ENCODE peak calls at places on chromosome 12, in nine cellular contexts. M, T, E, N, Y, K, G, J and A are unnamed samples.

GRCh38 chr12:6644257-6644596 is 3.0 kb downstream of the ACRBP start:
- DNase-seq in K (no peak), E (no peak), Y (peak), N (no peak), G (no peak), M (no peak), J (no peak), T (no peak), A (no peak)

GRCh38 chr12:115801826-115802225 is 475.7 kb downstream of the MED13L start:
- DNase-seq in J (no peak), K (no peak), Y (no peak), T (no peak), N (no peak), M (no peak), E (no peak), G (no peak), A (no peak)

GRCh38 chr12:52517888-52518287 is 2.3 kb downstream of the KRT5 start:
- DNase-seq in T (no peak), Y (no peak), G (peak), J (no peak), K (no peak), E (no peak), N (no peak), M (no peak), A (no peak)

GRCh38 chr12:52191841-52192791 is at the start of gene KRT80:
- DNase-seq in K (peak), J (peak), N (peak), T (peak), Y (no peak), G (peak), M (peak), E (peak), A (peak)

GRCh38 chr12:123397400-123397799 is 13.5 kb downstream of the KMT5A start:
- DNase-seq in T (no peak), E (no peak), K (no peak), N (no peak), M (no peak), G (no peak), Y (no peak), J (no peak), A (peak)

GRCh38 chr12:26117321-26117720 is 7.5 kb downstream of the BHLHE41 start:
- DNase-seq in T (no peak), E (no peak), N (no peak), M (no peak), J (no peak), K (no peak), Y (no peak), G (no peak), A (no peak)

GRCh38 chr12:124259168-124260066 is 35.5 kb upstream of the RFLNA start:
- DNase-seq in J (peak), T (peak), G (no peak), E (peak), M (no peak), Y (no peak), K (peak), N (no peak), A (peak)

GRCh38 chr12:5442251-5443006 is 10.5 kb downstream of the NTF3 start:
- DNase-seq in N (no peak), Y (peak), E (peak), M (peak), T (peak), J (peak), G (no peak), K (peak), A (peak)

GRCh38 chr12:100229036-100229635 is 28.5 kb downstream of the ACTR6 start:
- DNase-seq in Y (peak), G (no peak), K (peak), M (no peak), T (peak), N (no peak), E (peak), J (no peak), A (peak)

GRCh38 chr12:95700316-95700785 is 90.2 kb downstream of the NTN4 start:
- DNase-seq in J (peak), K (peak), G (no peak), Y (no peak), E (peak), T (peak), M (peak), N (no peak), A (peak)

GRCh38 chr12:63841611-63842010 is 2.9 kb upstream of the SRGAP1 start:
- DNase-seq in Y (no peak), M (no peak), N (no peak), G (no peak), E (peak), K (no peak), J (no peak), T (no peak), A (peak)

GRCh38 chr12:106137456-106138278 is 1.1 kb downstream of the NUAK1 start:
- DNase-seq in K (peak), T (no peak), J (no peak), Y (no peak), M (no peak), N (no peak), E (no peak), G (no peak), A (peak)

GRCh38 chr12:65808580-65808979 is 15.7 kb upstream of the HMGA2 start:
- DNase-seq in K (no peak), M (no peak), Y (no peak), N (no peak), J (no peak), E (no peak), G (no peak), T (no peak), A (no peak)

GRCh38 chr12:124273630-124274029 is 21.3 kb upstream of the RFLNA start:
- DNase-seq in T (peak), G (no peak), E (peak), Y (peak), K (peak), J (peak), N (no peak), M (no peak), A (peak)

GRCh38 chr12:52050116-52050770 is 999 bp upstream of the NR4A1 start:
- DNase-seq in K (peak), Y (peak), E (peak), J (no peak), N (peak), G (peak), T (peak), M (no peak), A (no peak)

GRCh38 chr12:644818-645552 is 18.3 kb downstream of the NINJ2 start:
- DNase-seq in K (peak), N (no peak), E (peak), Y (no peak), G (no peak), J (no peak), M (no peak), T (peak), A (peak)

GRCh38 chr12:128970941-128971340 is 117.7 kb downstream of the GLT1D1 start:
- DNase-seq in M (no peak), K (no peak), Y (no peak), J (no peak), E (no peak), N (no peak), G (no peak), T (no peak), A (no peak)

GRCh38 chr12:38886931-38887330 is 18.5 kb downstream of the CPNE8 start:
- DNase-seq in E (no peak), N (no peak), G (no peak), J (no peak), M (no peak), K (no peak), T (no peak), Y (no peak), A (no peak)

GRCh38 chr12:84811291-84811690 is 101.3 kb downstream of the SLC6A15 start:
- DNase-seq in M (no peak), J (peak), G (no peak), T (no peak), Y (no peak), E (no peak), K (no peak), N (no peak), A (no peak)

GRCh38 chr12:121839993-121840761 is 18.5 kb downstream of the HPD start:
- DNase-seq in E (no peak), Y (no peak), G (no peak), T (no peak), N (no peak), K (no peak), M (no peak), J (no peak), A (no peak)

GRCh38 chr12:124833693-124834122 is 30.0 kb downstream of the SCARB1 start:
- DNase-seq in M (no peak), G (no peak), J (peak), K (peak), T (no peak), E (no peak), Y (no peak), N (no peak), A (peak)

GRCh38 chr12:71397433-71397954 is 42.1 kb upstream of the LGR5 start:
- DNase-seq in E (no peak), M (peak), N (no peak), K (no peak), T (no peak), Y (no peak), G (no peak), J (no peak), A (peak)

GRCh38 chr12:21416611-21417121 is 20.8 kb upstream of the PYROXD1 start:
- DNase-seq in E (peak), N (no peak), J (no peak), G (no peak), K (no peak), Y (no peak), T (peak), M (no peak), A (peak)

GRCh38 chr12:58566599-58566998 is 353.7 kb downstream of the LRIG3 start:
- DNase-seq in N (no peak), Y (no peak), J (peak), E (peak), G (no peak), K (no peak), T (no peak), M (peak), A (peak)

GRCh38 chr12:72074956-72075355 is 136.3 kb downstream of the TPH2 start:
- DNase-seq in G (no peak), T (peak), N (no peak), E (no peak), M (no peak), K (no peak), Y (no peak), J (no peak), A (no peak)

GRCh38 chr12:76623929-76624328 is 64.4 kb upstream of the OSBPL8 start:
- DNase-seq in G (peak), K (peak), N (no peak), E (peak), M (peak), T (no peak), J (no peak), Y (no peak), A (no peak)

GRCh38 chr12:89333564-89334252 is 18.6 kb downstream of the DUSP6 start:
- DNase-seq in Y (no peak), N (no peak), J (no peak), K (no peak), E (no peak), T (no peak), G (peak), M (no peak), A (no peak)

GRCh38 chr12:48183091-48183875 is at the start of gene CCDC184:
- DNase-seq in G (peak), Y (peak), T (peak), M (no peak), E (peak), N (peak), K (peak), J (peak), A (peak)

GRCh38 chr12:233615-233968 is 19.6 kb upstream of the SLC6A12 start:
- DNase-seq in N (no peak), T (no peak), G (no peak), J (no peak), E (no peak), K (no peak), M (no peak), Y (no peak), A (no peak)

GRCh38 chr12:125140918-125141573 is 75.8 kb downstream of the AACS start:
- DNase-seq in G (no peak), N (no peak), Y (no peak), K (peak), J (peak), E (peak), M (peak), T (peak), A (peak)

GRCh38 chr12:31958601-31959000 is 614 bp upstream of the RESF1 start:
- DNase-seq in G (no peak), Y (no peak), N (no peak), E (no peak), K (no peak), T (no peak), J (no peak), M (no peak), A (no peak)

GRCh38 chr12:125773033-125773432 is 707.8 kb downstream of the AACS start:
- DNase-seq in K (no peak), J (no peak), Y (peak), T (no peak), N (no peak), M (no peak), G (no peak), E (no peak), A (no peak)

GRCh38 chr12:25242981-25243764 is 7.6 kb downstream of the KRAS start:
- DNase-seq in K (peak), M (no peak), T (peak), N (no peak), J (no peak), G (peak), E (peak), Y (no peak), A (no peak)

GRCh38 chr12:76764856-76765255 is 941 bp downstream of the ZDHHC17 start:
- DNase-seq in M (no peak), E (peak), G (no peak), N (no peak), T (peak), J (peak), Y (peak), K (peak), A (peak)

GRCh38 chr12:118375348-118375747 is 1.0 kb upstream of the SUDS3 start:
- DNase-seq in E (no peak), K (no peak), G (no peak), J (no peak), N (no peak), Y (no peak), T (no peak), M (no peak), A (no peak)

GRCh38 chr12:102437511-102437910 is 42.9 kb downstream of the IGF1 start:
- DNase-seq in N (no peak), K (no peak), Y (no peak), G (no peak), M (no peak), E (no peak), J (no peak), T (no peak), A (no peak)

GRCh38 chr12:6319446-6319845 is 9.0 kb downstream of the PLEKHG6 start:
- DNase-seq in N (no peak), G (no peak), T (no peak), E (no peak), J (no peak), M (no peak), K (no peak), Y (no peak), A (no peak)

GRCh38 chr12:127113945-127114344 is 1153.0 kb upstream of the TMEM132C start:
- DNase-seq in Y (no peak), J (no peak), T (no peak), K (no peak), M (no peak), N (no peak), G (no peak), E (no peak), A (no peak)

GRCh38 chr12:127107744-127108143 is 1159.2 kb upstream of the TMEM132C start:
- DNase-seq in Y (no peak), K (no peak), T (no peak), M (no peak), E (no peak), N (no peak), J (no peak), G (no peak), A (no peak)

GRCh38 chr12:127106723-127107122 is 1160.2 kb upstream of the TMEM132C start:
- DNase-seq in N (no peak), M (no peak), E (no peak), K (no peak), G (no peak), T (no peak), Y (no peak), J (no peak), A (no peak)

GRCh38 chr12:127108360-127109215 is 1158.4 kb upstream of the TMEM132C start:
- DNase-seq in G (peak), K (peak), J (peak), M (peak), E (peak), N (peak), T (peak), Y (peak), A (peak)
- TF ChIP-seq CTCF in G (peak), K (peak), J (peak), M (peak), E (peak), N (peak), T (peak), Y (peak), A (peak)

DNA sequence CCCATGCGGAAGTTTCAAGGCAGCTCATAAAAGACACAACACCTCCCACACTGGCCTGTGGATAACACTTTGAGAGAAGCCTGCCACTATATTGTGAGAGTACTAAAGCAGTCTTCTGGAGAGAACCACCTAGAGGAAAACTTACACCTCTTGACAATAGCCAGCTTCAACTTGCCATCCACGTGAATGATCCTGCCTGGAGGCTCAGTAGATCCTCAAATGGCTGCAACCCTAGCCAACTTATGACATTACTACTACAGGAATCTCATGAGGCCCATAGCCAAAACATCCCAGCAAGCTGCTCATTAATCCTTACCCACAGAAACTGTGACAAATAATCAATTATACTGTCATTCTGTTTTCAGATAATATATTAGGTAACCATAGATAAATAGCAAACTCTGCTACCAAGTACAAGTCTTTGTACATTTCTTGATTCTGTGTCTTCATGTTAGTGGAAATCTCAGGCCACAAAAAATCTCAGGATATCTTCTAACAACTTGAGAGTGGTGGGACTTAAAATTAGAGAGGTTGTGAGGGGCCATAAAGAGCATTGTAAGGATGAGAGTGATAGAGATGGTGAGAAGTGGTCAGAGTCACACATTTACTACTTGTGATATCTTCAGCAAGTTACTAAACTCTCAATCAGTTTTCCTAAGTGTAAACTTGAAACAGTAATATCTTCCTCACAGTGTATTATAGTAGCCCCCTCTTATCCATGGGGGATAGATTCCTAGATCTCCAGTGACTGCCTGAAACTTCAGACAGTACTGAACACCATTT is 368.0 kb downstream of the C12orf50 start:
- DNase-seq in M (no peak), J (no peak), E (peak), N (no peak), Y (no peak), G (no peak), K (no peak), T (no peak), A (no peak)
- H3K4me3 ChIP-seq in M (no peak), J (no peak), E (no peak), N (no peak), Y (no peak), G (no peak), K (no peak), T (no peak), A (no peak)

GRCh38 chr12:27635349-27635972 is 60.8 kb upstream of the REP15 start:
- DNase-seq in G (no peak), N (no peak), E (peak), J (no peak), K (peak), Y (peak), M (peak), T (peak), A (peak)
- TF ChIP-seq CTCF in G (peak), N (peak), E (peak), J (peak), K (peak), Y (peak), M (peak), T (peak), A (peak)

GRCh38 chr12:53971129-53971528 is 1.8 kb upstream of the HOXC11 start:
- DNase-seq in M (no peak), J (no peak), E (no peak), G (no peak), K (no peak), T (no peak), Y (no peak), N (no peak), A (no peak)

GRCh38 chr12:53971686-53972085 is 1.2 kb upstream of the HOXC11 start:
- DNase-seq in G (no peak), J (no peak), T (no peak), M (no peak), N (no peak), Y (no peak), K (no peak), E (no peak), A (no peak)

GRCh38 chr12:53973093-53974042 is at the start of gene HOXC11:
- DNase-seq in M (no peak), K (no peak), E (no peak), T (no peak), G (no peak), N (no peak), Y (no peak), J (no peak), A (no peak)

GRCh38 chr12:53972152-53972702 is 699 bp upstream of the HOXC11 start:
- DNase-seq in Y (no peak), N (no peak), E (no peak), K (no peak), G (no peak), T (no peak), M (no peak), J (no peak), A (no peak)

DNA sequence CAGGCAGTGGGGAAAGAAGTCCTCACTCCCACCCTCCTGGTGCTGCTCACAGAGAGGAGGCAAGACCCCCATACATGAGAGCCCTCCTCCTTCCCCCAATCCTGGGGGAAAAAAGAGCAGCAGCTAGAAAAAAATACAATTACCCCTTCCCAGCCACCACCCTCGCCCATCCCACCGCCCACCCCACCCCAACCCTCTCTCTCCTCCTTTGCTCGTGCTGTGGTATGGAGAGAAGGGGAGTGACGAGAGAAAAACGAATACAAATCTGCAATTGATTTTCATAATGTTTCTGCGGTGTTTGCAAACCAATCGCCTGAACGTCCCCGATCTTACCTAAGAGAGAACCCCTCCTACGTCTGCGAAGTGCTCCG is 219 bp upstream of the HOXC11 start:
- DNase-seq in G (no peak), M (no peak), T (no peak), N (no peak), J (no peak), Y (no peak), E (no peak), K (no peak), A (no peak)
- H3K4me3 ChIP-seq in G (no peak), M (peak), T (no peak), N (peak), J (no peak), Y (no peak), E (no peak), K (no peak), A (no peak)

GRCh38 chr12:55955800-55956508 is 9.9 kb downstream of the PMEL start:
- DNase-seq in J (peak), T (peak), N (no peak), G (no peak), M (no peak), E (peak), K (peak), Y (peak), A (peak)
- TF ChIP-seq CTCF in J (peak), T (peak), N (peak), G (peak), M (peak), E (peak), K (peak), Y (peak), A (peak)

GRCh38 chr12:112705037-112705632 is 86.4 kb upstream of the RPH3A start:
- DNase-seq in N (no peak), E (no peak), K (no peak), Y (no peak), J (no peak), G (no peak), T (no peak), M (no peak), A (no peak)
- H3K4me3 ChIP-seq in N (no peak), E (no peak), K (no peak), Y (no peak), J (no peak), G (no peak), T (no peak), M (no peak), A (no peak)

DNA sequence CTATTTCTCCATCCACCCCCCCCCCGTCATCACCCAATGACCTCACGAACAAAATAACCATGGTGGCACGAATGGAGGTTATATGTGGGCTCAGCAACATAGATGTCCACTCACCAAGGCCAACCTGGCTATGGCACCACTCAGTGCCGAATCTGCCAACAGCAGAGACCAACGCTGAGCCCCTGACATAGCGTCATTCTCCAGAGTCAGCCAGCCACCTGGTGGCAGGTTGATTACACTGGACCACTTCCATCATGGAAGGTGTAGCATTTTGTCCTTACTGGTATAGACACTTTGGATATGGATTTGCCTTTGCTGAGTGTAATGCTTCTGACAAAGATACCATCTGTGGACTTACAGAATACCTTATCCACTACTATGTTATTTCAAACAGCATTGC is 24.2 kb upstream of the DYRK2 start:
- DNase-seq in J (no peak), T (no peak), G (no peak), Y (no peak), E (no peak), K (no peak), N (no peak), M (no peak), A (no peak)
- TF ChIP-seq CTCF in J (no peak), T (no peak), G (no peak), Y (peak), E (no peak), K (no peak), N (no peak), M (no peak), A (peak)